ENCODE peak calls at places on chromosome X, in nine cellular contexts. O is cardiac fibroblast; X is GM12865; Y is cardiac muscle cell; L is stimulated activated CD8-positive, alpha-beta memory T cell treated with anti-CD3 and anti-CD28 coated beads, Interleukin-4, amount 100 ng/mL, for 48 hours; F is caudate nucleus; H is epithelial cell of esophagus; U is astrocyte of the spinal cord; Z is EH. A is an unnamed sample.

GRCh38 chrX:87516716-87517115 is 886 bp upstream of the KLHL4 start:
- DNase-seq in X (no peak), U (peak), H (peak), F (no peak), Z (no peak), Y (peak), L (no peak), O (peak), A (no peak)

GRCh38 chrX:31499120-31499519 is 427.3 kb upstream of the FTHL17 start:
- DNase-seq in Y (peak), U (peak), X (no peak), H (peak), F (no peak), O (peak), L (no peak), Z (peak), A (no peak)

GRCh38 chrX:123236868-123237267 is 52.8 kb downstream of the GRIA3 start:
- DNase-seq in X (no peak), Z (no peak), F (no peak), H (no peak), Y (no peak), L (no peak), U (no peak), O (no peak), A (no peak)

GRCh38 chrX:116862340-116862739 is 399.6 kb upstream of the CT83 start:
- DNase-seq in Z (no peak), F (no peak), X (no peak), U (no peak), H (no peak), O (no peak), L (no peak), Y (no peak), A (no peak)

GRCh38 chrX:111483140-111483539 is 28.3 kb upstream of the SERTM2 start:
- DNase-seq in F (no peak), H (no peak), Y (no peak), O (no peak), X (no peak), Z (no peak), U (no peak), L (no peak), A (no peak)

GRCh38 chrX:72536542-72536941 is 36.1 kb downstream of the HDAC8 start:
- DNase-seq in L (no peak), F (no peak), Y (no peak), H (no peak), X (no peak), U (no peak), O (no peak), Z (no peak), A (no peak)

GRCh38 chrX:6026980-6027379 is 201.7 kb downstream of the NLGN4X start:
- DNase-seq in F (no peak), Z (no peak), Y (no peak), H (no peak), X (no peak), L (no peak), O (no peak), U (no peak), A (no peak)

GRCh38 chrX:49278081-49278480 is 8.5 kb downstream of the PPP1R3F start:
- DNase-seq in F (no peak), H (no peak), L (no peak), X (no peak), U (no peak), Y (no peak), Z (no peak), O (no peak), A (peak)

GRCh38 chrX:15465896-15466651 is 27.1 kb downstream of the PIR start:
- DNase-seq in U (no peak), F (no peak), H (no peak), O (peak), L (no peak), Z (peak), X (peak), Y (peak), A (no peak)

GRCh38 chrX:153673398-153674218 is at the start of gene PNCK:
- DNase-seq in L (no peak), Y (no peak), O (no peak), Z (no peak), X (no peak), H (no peak), U (no peak), F (no peak), A (no peak)